ENCODE peak calls at places on chromosomes 16 and 17, in four cellular contexts. U is GM12878, F is K562, T is HCT116. Z is an unnamed sample.

GRCh38 chr17:5200360-5200759 is 8.7 kb upstream of the ZNF594 start:
- DNase-seq in U (peak; percentile 71), T (no peak), F (no peak), Z (no peak)

GRCh38 chr17:8474826-8475225 is 39.1 kb downstream of the NDEL1 start:
- DNase-seq in F (no peak), T (no peak), U (no peak), Z (no peak)

GRCh38 chr16:47732806-47733150 is 271.6 kb downstream of the PHKB start:
- DNase-seq in T (peak; percentile 10), F (no peak), U (no peak), Z (no peak)

GRCh38 chr16:55515110-55515509 is 6.2 kb downstream of the LPCAT2 start:
- DNase-seq in U (no peak), F (no peak), T (no peak), Z (no peak)

GRCh38 chr17:79831367-79832210 is 7.7 kb downstream of the CBX4 start:
- DNase-seq in T (no peak), U (no peak), F (peak; percentile 93), Z (peak; percentile 77)

GRCh38 chr17:76527430-76528111 is 9.9 kb downstream of the CYGB start:
- DNase-seq in T (no peak), F (no peak), U (no peak), Z (no peak)

GRCh38 chr17:2449486-2449885 is 48.6 kb upstream of the MNT start:
- DNase-seq in T (no peak), U (no peak), F (no peak), Z (no peak)

GRCh38 chr17:7858487-7858832 is 657 bp downstream of the CYB5D1 start:
- DNase-seq in T (no peak), F (peak; percentile 68), U (no peak), Z (no peak)

GRCh38 chr17:35299108-35299507 is 56.2 kb downstream of the SLFN5 start:
- DNase-seq in F (no peak), U (no peak), T (no peak), Z (no peak)

GRCh38 chr17:499836-500543 is 147.4 kb upstream of the RPH3AL start:
- DNase-seq in T (no peak), U (no peak), F (no peak), Z (no peak)

GRCh38 chr16:64406661-64407267 is 715.1 kb downstream of the CDH11 start:
- DNase-seq in F (no peak), T (no peak), U (no peak), Z (no peak)

GRCh38 chr16:54236761-54237160 is 49.8 kb downstream of the IRX3 start:
- DNase-seq in T (no peak), U (no peak), F (no peak), Z (no peak)

GRCh38 chr16:49194499-49195260 is 87.0 kb downstream of the CBLN1 start:
- DNase-seq in U (no peak), T (no peak), F (no peak), Z (no peak)

GRCh38 chr16:77881355-77882003 is 93.1 kb downstream of the VAT1L start:
- DNase-seq in U (no peak), F (no peak), T (no peak), Z (peak; percentile 32)

GRCh38 chr17:81726004-81726403 is 13.9 kb downstream of the SLC25A10 start:
- DNase-seq in F (no peak), U (no peak), T (no peak), Z (no peak)

GRCh38 chr17:66025551-66025950 is 166.4 kb downstream of the CEP112 start:
- DNase-seq in F (no peak), T (no peak), U (no peak), Z (no peak)

GRCh38 chr17:74123350-74123749 is 80.1 kb upstream of the RPL38 start:
- DNase-seq in F (no peak), T (no peak), U (no peak), Z (no peak)

GRCh38 chr16:54283735-54284318 is 2.8 kb downstream of the IRX3 start:
- DNase-seq in T (no peak), F (no peak), U (no peak), Z (no peak)

GRCh38 chr16:69410285-69410990 is 14.0 kb upstream of the CYB5B start:
- DNase-seq in T (peak; percentile 83), U (no peak), F (no peak), Z (no peak)

GRCh38 chr17:1197379-1197778 is 17.6 kb upstream of the ABR start:
- DNase-seq in F (no peak), T (no peak), U (no peak), Z (no peak)

GRCh38 chr17:51673066-51673465 is 412.7 kb downstream of the UTP18 start:
- DNase-seq in T (no peak), U (no peak), F (no peak), Z (no peak)

GRCh38 chr17:3977387-3977786 is 13.2 kb upstream of the ATP2A3 start:
- DNase-seq in T (no peak), F (no peak), U (no peak), Z (peak; percentile 30)

GRCh38 chr17:34168989-34169388 is 86.1 kb upstream of the CCL2 start:
- DNase-seq in F (no peak), U (no peak), T (no peak), Z (no peak)

GRCh38 chr16:54554581-54554980 is 268.0 kb upstream of the IRX3 start:
- DNase-seq in F (no peak), T (no peak), U (no peak), Z (no peak)

GRCh38 chr17:56806949-56807348 is 26.8 kb downstream of the C17orf67 start:
- DNase-seq in T (no peak), F (no peak), U (no peak), Z (no peak)

DNA sequence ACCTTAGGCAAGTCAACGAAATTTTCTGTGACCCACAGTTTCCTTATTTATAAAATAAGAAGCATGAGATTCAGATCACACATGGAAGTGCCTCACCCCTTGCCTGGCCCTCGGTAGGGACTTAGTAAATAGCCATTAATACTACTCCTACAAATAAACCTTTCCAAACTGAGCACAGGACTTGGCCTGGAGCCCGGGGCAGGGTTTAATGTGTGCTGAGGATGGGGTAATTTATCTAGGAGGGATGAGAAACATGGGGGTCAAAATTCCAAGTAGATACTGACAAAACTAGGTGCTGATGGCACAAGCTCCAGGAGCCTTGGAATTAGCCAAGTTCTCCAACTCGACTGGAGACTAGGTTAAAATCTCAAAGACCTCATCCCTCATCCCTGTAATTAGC is 35.0 kb downstream of the PITPNC1 start:
- DNase-seq in T (no peak), F (no peak), U (no peak), Z (no peak)
- TF ChIP-seq JUND in T (no peak), F (no peak), U (no peak), Z (no peak)

GRCh38 chr17:16915752-16916556 is 56.0 kb downstream of the TNFRSF13B start:
- DNase-seq in T (peak; percentile 70), U (peak; percentile 17), F (peak; percentile 36), Z (peak; percentile 65)

GRCh38 chr17:16917995-16918394 is 53.9 kb downstream of the TNFRSF13B start:
- DNase-seq in F (no peak), U (no peak), T (no peak), Z (no peak)

GRCh38 chr17:16918443-16918842 is 53.5 kb downstream of the TNFRSF13B start:
- DNase-seq in T (no peak), F (no peak), U (no peak), Z (no peak)

GRCh38 chr17:16919663-16920627 is 52.0 kb downstream of the TNFRSF13B start:
- DNase-seq in T (no peak), U (no peak), F (no peak), Z (no peak)

DNA sequence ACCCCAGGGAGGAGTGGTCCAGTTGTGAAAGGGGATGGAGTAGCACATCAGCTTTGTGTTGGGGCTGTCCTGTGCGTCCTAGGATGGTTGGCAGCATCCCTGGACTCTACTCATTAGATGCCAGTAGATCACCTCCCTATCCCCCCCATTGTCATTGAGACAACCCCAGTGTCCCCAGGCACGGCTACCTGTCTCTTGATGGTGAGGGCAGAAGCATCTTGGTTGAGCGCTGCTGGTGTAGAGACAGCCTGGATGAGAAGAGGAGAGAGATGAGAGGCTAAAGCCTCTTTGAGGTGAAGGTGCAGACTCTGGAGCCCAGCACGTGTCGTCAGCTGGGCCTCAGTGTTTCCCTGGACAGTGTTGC is 55.4 kb downstream of the TNFRSF13B start:
- DNase-seq in T (no peak), U (no peak), F (no peak), Z (no peak)
- TF ChIP-seq JUND in T (no peak), U (no peak), F (no peak), Z (no peak)

GRCh38 chr17:14070344-14071007 is 1.2 kb downstream of the COX10 start:
- DNase-seq in U (no peak), T (no peak), F (peak; percentile 7), Z (no peak)

GRCh38 chr17:14068542-14069250 is 608 bp upstream of the COX10 start:
- DNase-seq in F (peak; percentile 12), U (no peak), T (no peak), Z (no peak)

GRCh38 chr17:14067347-14067746 is 2.0 kb upstream of the COX10 start:
- DNase-seq in F (no peak), T (no peak), U (no peak), Z (no peak)

GRCh38 chr17:14069251-14069981 is at the start of gene COX10:
- DNase-seq in T (peak; percentile 73), U (peak; percentile 51), F (peak; percentile 90), Z (peak; percentile 88)
- TF ChIP-seq JUND in T (no peak), U (no peak), F (no peak), Z (no peak)

GRCh38 chr16:57616241-57616640 is 12.2 kb upstream of the ADGRG1 start:
- DNase-seq in F (no peak), U (no peak), T (no peak), Z (no peak)
- TF ChIP-seq JUND in F (no peak), U (no peak), T (no peak), Z (no peak)

Z was measured in T47D.